ENCODE peak calls at places on chromosomes 2 and 18, in five cellular contexts. One of them, this sample, is unnamed.

GRCh38 chr18:79530821-79531220 is 135.1 kb downstream of the NFATC1 start:
- DNase-seq in spleen: peak
- DNase-seq in fibroblast of mammary gland: no peak
- DNase-seq in cardiac fibroblast: no peak
- DNase-seq in DND-41: no peak
- DNase-seq in this sample: peak

GRCh38 chr2:232877940-232878511 is 8.0 kb downstream of the SNORC start:
- DNase-seq in spleen: peak
- DNase-seq in fibroblast of mammary gland: no peak
- DNase-seq in DND-41: no peak
- DNase-seq in cardiac fibroblast: no peak
- DNase-seq in this sample: no peak

GRCh38 chr2:189234991-189235390 is 55.4 kb upstream of the COL5A2 start:
- DNase-seq in spleen: no peak
- DNase-seq in fibroblast of mammary gland: peak
- DNase-seq in cardiac fibroblast: peak
- DNase-seq in DND-41: no peak
- DNase-seq in this sample: no peak

GRCh38 chr18:45254683-45255082 is 360.6 kb upstream of the SLC14A2 start:
- DNase-seq in DND-41: no peak
- DNase-seq in cardiac fibroblast: peak
- DNase-seq in spleen: no peak
- DNase-seq in fibroblast of mammary gland: peak
- DNase-seq in this sample: no peak

GRCh38 chr2:219290381-219291171 is 11.4 kb downstream of the DNAJB2 start:
- DNase-seq in fibroblast of mammary gland: no peak
- DNase-seq in DND-41: no peak
- DNase-seq in spleen: no peak
- DNase-seq in cardiac fibroblast: no peak
- DNase-seq in this sample: no peak

GRCh38 chr18:62784966-62785413 is 69.6 kb downstream of the PHLPP1 start:
- DNase-seq in spleen: no peak
- DNase-seq in cardiac fibroblast: peak
- DNase-seq in fibroblast of mammary gland: peak
- DNase-seq in DND-41: no peak
- DNase-seq in this sample: no peak

GRCh38 chr2:173962036-173962435 is 3.1 kb downstream of the SP3 start:
- DNase-seq in fibroblast of mammary gland: no peak
- DNase-seq in cardiac fibroblast: peak
- DNase-seq in spleen: no peak
- DNase-seq in DND-41: no peak
- DNase-seq in this sample: no peak

GRCh38 chr2:226661789-226662545 is 137.7 kb downstream of the IRS1 start:
- DNase-seq in spleen: no peak
- DNase-seq in cardiac fibroblast: peak
- DNase-seq in DND-41: no peak
- DNase-seq in fibroblast of mammary gland: peak
- DNase-seq in this sample: no peak

GRCh38 chr2:196498962-196499361 is 140.6 kb upstream of the CCDC150 start:
- DNase-seq in fibroblast of mammary gland: no peak
- DNase-seq in cardiac fibroblast: no peak
- DNase-seq in DND-41: no peak
- DNase-seq in spleen: no peak
- DNase-seq in this sample: no peak

GRCh38 chr18:24862225-24862893 is 401.9 kb downstream of the HRH4 start:
- DNase-seq in fibroblast of mammary gland: no peak
- DNase-seq in DND-41: no peak
- DNase-seq in cardiac fibroblast: no peak
- DNase-seq in spleen: no peak
- DNase-seq in this sample: no peak

GRCh38 chr2:230447455-230448451 is 31.8 kb downstream of the SP100 start:
- DNase-seq in fibroblast of mammary gland: no peak
- DNase-seq in spleen: no peak
- DNase-seq in DND-41: no peak
- DNase-seq in cardiac fibroblast: no peak
- DNase-seq in this sample: no peak

GRCh38 chr18:11516988-11517630 is 92.3 kb upstream of the SLC35G4 start:
- DNase-seq in cardiac fibroblast: no peak
- DNase-seq in spleen: no peak
- DNase-seq in DND-41: no peak
- DNase-seq in fibroblast of mammary gland: peak
- DNase-seq in this sample: no peak

GRCh38 chr2:142234701-142235100 is 103.9 kb upstream of the LRP1B start:
- DNase-seq in fibroblast of mammary gland: no peak
- DNase-seq in cardiac fibroblast: no peak
- DNase-seq in spleen: no peak
- DNase-seq in DND-41: no peak
- DNase-seq in this sample: no peak

GRCh38 chr18:78192044-78192443 is 787.6 kb upstream of the SALL3 start:
- DNase-seq in cardiac fibroblast: no peak
- DNase-seq in spleen: no peak
- DNase-seq in DND-41: no peak
- DNase-seq in fibroblast of mammary gland: no peak
- DNase-seq in this sample: peak

GRCh38 chr2:198053173-198053572 is 248.8 kb downstream of the PLCL1 start:
- DNase-seq in DND-41: no peak
- DNase-seq in cardiac fibroblast: no peak
- DNase-seq in fibroblast of mammary gland: no peak
- DNase-seq in spleen: no peak
- DNase-seq in this sample: no peak

GRCh38 chr2:198053776-198054175 is 249.4 kb downstream of the PLCL1 start:
- DNase-seq in fibroblast of mammary gland: no peak
- DNase-seq in DND-41: no peak
- DNase-seq in spleen: no peak
- DNase-seq in cardiac fibroblast: no peak
- DNase-seq in this sample: no peak

GRCh38 chr2:198055726-198056125 is 251.3 kb downstream of the PLCL1 start:
- DNase-seq in spleen: no peak
- DNase-seq in cardiac fibroblast: no peak
- DNase-seq in DND-41: no peak
- DNase-seq in fibroblast of mammary gland: no peak
- DNase-seq in this sample: no peak

GRCh38 chr2:198052741-198053140 is 248.3 kb downstream of the PLCL1 start:
- DNase-seq in spleen: no peak
- DNase-seq in DND-41: no peak
- DNase-seq in cardiac fibroblast: no peak
- DNase-seq in fibroblast of mammary gland: no peak
- DNase-seq in this sample: no peak

GRCh38 chr2:198054299-198054698 is 249.9 kb downstream of the PLCL1 start:
- DNase-seq in cardiac fibroblast: peak
- DNase-seq in fibroblast of mammary gland: peak
- DNase-seq in DND-41: peak
- DNase-seq in spleen: no peak
- DNase-seq in this sample: no peak
- TF ChIP-seq CTCF in cardiac fibroblast: peak
- TF ChIP-seq CTCF in fibroblast of mammary gland: peak
- TF ChIP-seq CTCF in DND-41: peak
- TF ChIP-seq CTCF in spleen: peak
- TF ChIP-seq CTCF in this sample: peak

GRCh38 chr2:184527058-184527457 is 71.3 kb upstream of the ZNF804A start:
- DNase-seq in DND-41: no peak
- DNase-seq in spleen: no peak
- DNase-seq in fibroblast of mammary gland: no peak
- DNase-seq in cardiac fibroblast: no peak
- DNase-seq in this sample: no peak
- TF ChIP-seq CTCF in DND-41: no peak
- TF ChIP-seq CTCF in spleen: no peak
- TF ChIP-seq CTCF in fibroblast of mammary gland: no peak
- TF ChIP-seq CTCF in cardiac fibroblast: no peak
- TF ChIP-seq CTCF in this sample: no peak

GRCh38 chr2:69559696-69560482 is 83.7 kb downstream of the AAK1 start:
- DNase-seq in spleen: no peak
- DNase-seq in fibroblast of mammary gland: peak
- DNase-seq in cardiac fibroblast: peak
- DNase-seq in DND-41: no peak
- DNase-seq in this sample: no peak

GRCh38 chr2:69554981-69555380 is 88.6 kb downstream of the AAK1 start:
- DNase-seq in cardiac fibroblast: peak
- DNase-seq in fibroblast of mammary gland: no peak
- DNase-seq in spleen: no peak
- DNase-seq in DND-41: no peak
- DNase-seq in this sample: no peak

GRCh38 chr2:69556008-69556407 is 87.5 kb downstream of the AAK1 start:
- DNase-seq in DND-41: no peak
- DNase-seq in spleen: no peak
- DNase-seq in cardiac fibroblast: no peak
- DNase-seq in fibroblast of mammary gland: no peak
- DNase-seq in this sample: no peak

GRCh38 chr2:69549421-69549820 is 94.1 kb downstream of the AAK1 start:
- DNase-seq in fibroblast of mammary gland: peak
- DNase-seq in DND-41: no peak
- DNase-seq in spleen: no peak
- DNase-seq in cardiac fibroblast: peak
- DNase-seq in this sample: no peak

GRCh38 chr2:69554568-69554967 is 89.0 kb downstream of the AAK1 start:
- DNase-seq in fibroblast of mammary gland: no peak
- DNase-seq in DND-41: no peak
- DNase-seq in spleen: no peak
- DNase-seq in cardiac fibroblast: no peak
- DNase-seq in this sample: no peak
- TF ChIP-seq CTCF in fibroblast of mammary gland: no peak
- TF ChIP-seq CTCF in DND-41: no peak
- TF ChIP-seq CTCF in spleen: no peak
- TF ChIP-seq CTCF in cardiac fibroblast: no peak
- TF ChIP-seq CTCF in this sample: no peak

DNA sequence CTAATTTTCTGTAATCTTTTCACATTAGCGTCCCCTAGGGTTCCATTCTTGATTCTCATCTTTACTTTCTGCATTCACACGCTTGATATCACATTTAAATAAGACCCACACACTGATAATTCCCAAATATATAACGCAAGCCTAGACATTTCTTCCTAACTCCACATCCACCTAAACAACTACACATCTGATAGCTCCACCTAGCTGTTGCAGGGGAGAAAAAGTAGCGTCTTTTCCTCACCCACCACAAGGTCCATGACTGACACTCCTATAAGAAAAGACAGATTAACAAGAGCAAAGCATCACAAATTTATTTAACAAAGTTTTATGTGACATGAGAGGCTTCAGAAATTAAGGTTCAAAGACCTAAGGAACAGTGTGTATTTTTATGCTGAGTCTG is 862.2 kb upstream of the DDX18 start:
- DNase-seq in cardiac fibroblast: no peak
- DNase-seq in spleen: no peak
- DNase-seq in DND-41: no peak
- DNase-seq in fibroblast of mammary gland: no peak
- DNase-seq in this sample: no peak
- TF ChIP-seq CTCF in cardiac fibroblast: no peak
- TF ChIP-seq CTCF in spleen: no peak
- TF ChIP-seq CTCF in DND-41: peak
- TF ChIP-seq CTCF in fibroblast of mammary gland: no peak
- TF ChIP-seq CTCF in this sample: peak

GRCh38 chr2:68357608-68358337 is 7.3 kb upstream of the PLEK start:
- DNase-seq in fibroblast of mammary gland: peak
- DNase-seq in spleen: no peak
- DNase-seq in DND-41: peak
- DNase-seq in cardiac fibroblast: peak
- DNase-seq in this sample: peak

GRCh38 chr2:68356599-68357239 is 8.4 kb upstream of the PLEK start:
- DNase-seq in spleen: no peak
- DNase-seq in DND-41: no peak
- DNase-seq in fibroblast of mammary gland: no peak
- DNase-seq in cardiac fibroblast: no peak
- DNase-seq in this sample: no peak

GRCh38 chr2:68362749-68363148 is 2.3 kb upstream of the PLEK start:
- DNase-seq in cardiac fibroblast: no peak
- DNase-seq in DND-41: no peak
- DNase-seq in fibroblast of mammary gland: no peak
- DNase-seq in spleen: no peak
- DNase-seq in this sample: no peak

GRCh38 chr2:68362069-68362468 is 3.0 kb upstream of the PLEK start:
- DNase-seq in DND-41: peak
- DNase-seq in cardiac fibroblast: peak
- DNase-seq in fibroblast of mammary gland: peak
- DNase-seq in spleen: peak
- DNase-seq in this sample: peak

DNA sequence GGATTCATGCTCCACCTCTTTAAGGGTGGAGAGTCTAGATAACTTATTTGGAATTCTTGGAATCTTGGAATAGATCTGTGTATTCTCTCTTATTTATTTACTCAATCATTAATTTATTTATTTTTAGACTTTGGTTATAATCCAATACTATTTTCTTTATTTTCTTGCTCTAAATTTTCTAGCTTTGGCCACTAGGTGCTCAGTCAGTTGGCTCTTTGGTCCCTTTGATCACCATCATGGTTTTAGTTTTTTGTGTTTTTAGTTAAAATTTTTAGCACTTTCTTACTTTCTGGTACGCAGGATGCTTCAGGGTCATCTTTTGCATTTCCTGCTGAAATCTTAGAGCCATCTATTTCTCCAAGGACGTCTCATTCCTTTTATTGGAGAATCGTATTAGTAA is 5.2 kb upstream of the PLEK start:
- DNase-seq in fibroblast of mammary gland: no peak
- DNase-seq in DND-41: no peak
- DNase-seq in cardiac fibroblast: no peak
- DNase-seq in spleen: no peak
- DNase-seq in this sample: no peak
- TF ChIP-seq CTCF in fibroblast of mammary gland: peak
- TF ChIP-seq CTCF in DND-41: no peak
- TF ChIP-seq CTCF in cardiac fibroblast: no peak
- TF ChIP-seq CTCF in spleen: no peak
- TF ChIP-seq CTCF in this sample: no peak

GRCh38 chr18:65436430-65436829 is 314.4 kb upstream of the CDH7 start:
- DNase-seq in DND-41: no peak
- DNase-seq in fibroblast of mammary gland: no peak
- DNase-seq in spleen: no peak
- DNase-seq in cardiac fibroblast: no peak
- DNase-seq in this sample: no peak
- TF ChIP-seq CTCF in DND-41: peak
- TF ChIP-seq CTCF in fibroblast of mammary gland: no peak
- TF ChIP-seq CTCF in spleen: no peak
- TF ChIP-seq CTCF in cardiac fibroblast: no peak
- TF ChIP-seq CTCF in this sample: no peak

GRCh38 chr2:55232084-55232862 is at the start of the genes CLHC1 and RPS27A:
- DNase-seq in cardiac fibroblast: peak
- DNase-seq in DND-41: peak
- DNase-seq in fibroblast of mammary gland: peak
- DNase-seq in spleen: peak
- DNase-seq in this sample: peak
- TF ChIP-seq CTCF in cardiac fibroblast: no peak
- TF ChIP-seq CTCF in DND-41: no peak
- TF ChIP-seq CTCF in fibroblast of mammary gland: no peak
- TF ChIP-seq CTCF in spleen: no peak
- TF ChIP-seq CTCF in this sample: no peak

GRCh38 chr2:117982376-117983033 is 31.4 kb downstream of the CCDC93 start:
- DNase-seq in DND-41: no peak
- DNase-seq in spleen: peak
- DNase-seq in cardiac fibroblast: no peak
- DNase-seq in fibroblast of mammary gland: no peak
- DNase-seq in this sample: no peak
- TF ChIP-seq CTCF in DND-41: no peak
- TF ChIP-seq CTCF in spleen: no peak
- TF ChIP-seq CTCF in cardiac fibroblast: no peak
- TF ChIP-seq CTCF in fibroblast of mammary gland: no peak
- TF ChIP-seq CTCF in this sample: no peak

GRCh38 chr2:121736462-121737336 is at the start of gene NIFK:
- DNase-seq in fibroblast of mammary gland: peak
- DNase-seq in cardiac fibroblast: peak
- DNase-seq in DND-41: peak
- DNase-seq in spleen: peak
- DNase-seq in this sample: peak
- TF ChIP-seq CTCF in fibroblast of mammary gland: no peak
- TF ChIP-seq CTCF in cardiac fibroblast: no peak
- TF ChIP-seq CTCF in DND-41: peak
- TF ChIP-seq CTCF in spleen: peak
- TF ChIP-seq CTCF in this sample: no peak